ENCODE peak calls at places on chromosome 6, in five cellular contexts. D is left cardiac atrium, Z is SW 1271, F is NCI-H2081, A is T-helper 1 cell. K is an unnamed sample.

GRCh38 chr6:44073612-44074382 is 53.5 kb downstream of the MRPL14 start:
- DNase-seq in D (no peak), Z (no peak), F (no peak), A (no peak), K (no peak)

GRCh38 chr6:99296261-99296660 is 53.2 kb downstream of the FAXC start:
- DNase-seq in D (no peak), Z (no peak), F (no peak), A (no peak), K (no peak)

GRCh38 chr6:93621400-93621799 is 202.0 kb upstream of the EPHA7 start:
- DNase-seq in D (no peak), Z (no peak), F (peak; percentile 21), A (no peak), K (no peak)

GRCh38 chr6:149079911-149080501 is 237.5 kb upstream of the TAB2 start:
- DNase-seq in D (peak; percentile 49), Z (no peak), F (no peak), A (no peak), K (no peak)

GRCh38 chr6:131876545-131876944 is 68.7 kb downstream of the ENPP1 start:
- DNase-seq in D (no peak), Z (no peak), F (no peak), A (no peak), K (no peak)

GRCh38 chr6:30689022-30689865 is 1.5 kb downstream of the NRM start:
- DNase-seq in D (no peak), Z (no peak), F (no peak), A (no peak), K (no peak)

GRCh38 chr6:32852844-32853540 is 512 bp downstream of the TAP1 start:
- DNase-seq in D (no peak), Z (peak; percentile 25), F (peak; percentile 10), A (peak; percentile 47), K (no peak)

GRCh38 chr6:41693866-41694265 is 41.5 kb downstream of the TFEB start:
- DNase-seq in D (no peak), Z (no peak), F (no peak), A (no peak), K (no peak)

GRCh38 chr6:105015482-105015881 is 58.6 kb downstream of the LIN28B start:
- DNase-seq in D (no peak), Z (no peak), F (no peak), A (no peak), K (no peak)

GRCh38 chr6:26234421-26235239 is 130.4 kb upstream of the BTN3A2 start:
- DNase-seq in D (peak; percentile 63), Z (no peak), F (peak; percentile 46), A (peak; percentile 50), K (no peak)

GRCh38 chr6:15961630-15962448 is 167.0 kb upstream of the MYLIP start:
- DNase-seq in D (no peak), Z (no peak), F (no peak), A (no peak), K (no peak)

GRCh38 chr6:163354085-163354484 is 60.4 kb upstream of the QKI start:
- DNase-seq in D (peak; percentile 52), Z (no peak), F (no peak), A (no peak), K (no peak)

GRCh38 chr6:1797801-1798200 is 188.1 kb downstream of the FOXC1 start:
- DNase-seq in D (no peak), Z (no peak), F (no peak), A (no peak), K (no peak)

GRCh38 chr6:18211338-18211737 is 53.0 kb downstream of the DEK start:
- DNase-seq in D (no peak), Z (no peak), F (no peak), A (no peak), K (no peak)

GRCh38 chr6:7832904-7833752 is 77.5 kb downstream of the TXNDC5 start:
- DNase-seq in D (no peak), Z (no peak), F (no peak), A (no peak), K (no peak)

GRCh38 chr6:110813813-110814487 is 1.3 kb downstream of the CDK19 start:
- DNase-seq in D (no peak), Z (peak; percentile 39), F (no peak), A (no peak), K (no peak)

GRCh38 chr6:14466278-14466677 is 348.7 kb downstream of the CD83 start:
- DNase-seq in D (no peak), Z (no peak), F (no peak), A (no peak), K (no peak)

GRCh38 chr6:41682056-41682477 is 43.8 kb downstream of the MDFI start:
- DNase-seq in D (peak; percentile 94), Z (peak; percentile 83), F (peak; percentile 85), A (peak; percentile 41), K (no peak)

GRCh38 chr6:25628471-25629201 is 23.4 kb upstream of the SCGN start:
- DNase-seq in D (no peak), Z (no peak), F (peak; percentile 80), A (no peak), K (no peak)

GRCh38 chr6:33609444-33610034 is 11.6 kb upstream of the ITPR3 start:
- DNase-seq in D (peak; percentile 84), Z (no peak), F (no peak), A (no peak), K (no peak)

GRCh38 chr6:110034637-110035096 is 56.6 kb downstream of the GPR6 start:
- DNase-seq in D (no peak), Z (no peak), F (no peak), A (no peak), K (no peak)